ENCODE peak calls at places on chromosomes 2 and 18, in nine cellular contexts. K is HCT116, L is IMR-90, D is uterus, R is adrenal gland, Z is body of pancreas, J is GM12878, C is prostate gland, H is K562. M is an unnamed sample.

GRCh38 chr2:20064421-20064820 is 13.0 kb upstream of the LAPTM4A start:
- DNase-seq in H (no peak), J (no peak), D (no peak), C (no peak), R (no peak), Z (no peak), K (no peak), L (no peak), M (no peak)

GRCh38 chr18:54924948-54925347 is 34.3 kb downstream of the CCDC68 start:
- DNase-seq in Z (no peak), C (no peak), J (no peak), D (no peak), L (peak; percentile 51), K (no peak), H (no peak), R (no peak), M (no peak)

GRCh38 chr18:76451475-76452331 is 43.3 kb downstream of the ZNF516 start:
- DNase-seq in J (no peak), R (no peak), L (no peak), C (no peak), H (no peak), K (no peak), D (no peak), Z (no peak), M (peak; percentile 76)

GRCh38 chr2:164430166-164430783 is 191.0 kb downstream of the GRB14 start:
- DNase-seq in J (no peak), Z (peak; percentile 19), R (no peak), H (peak; percentile 10), C (no peak), L (peak; percentile 38), D (no peak), K (peak; percentile 23), M (no peak)

GRCh38 chr18:55241016-55241415 is 281.8 kb upstream of the CCDC68 start:
- DNase-seq in J (no peak), D (no peak), H (no peak), C (no peak), K (no peak), R (no peak), L (no peak), Z (no peak), M (no peak)

GRCh38 chr2:112688086-112688880 is 32.5 kb upstream of the NT5DC4 start:
- DNase-seq in J (no peak), D (no peak), K (no peak), L (no peak), Z (no peak), R (no peak), H (no peak), C (no peak), M (no peak)

GRCh38 chr2:224847961-224848850 is 132.0 kb upstream of the CCDC195 start:
- DNase-seq in H (no peak), J (no peak), L (peak; percentile 75), R (peak; percentile 73), Z (peak; percentile 27), C (peak; percentile 29), K (peak; percentile 60), D (no peak), M (peak; percentile 67)

GRCh38 chr2:1874101-1874865 is 130.0 kb upstream of the PXDN start:
- DNase-seq in K (no peak), Z (no peak), C (no peak), L (no peak), H (no peak), R (no peak), D (no peak), J (no peak), M (no peak)

GRCh38 chr18:63180333-63180732 is 139.2 kb downstream of the BCL2 start:
- DNase-seq in H (no peak), J (no peak), R (no peak), Z (no peak), D (no peak), K (no peak), C (no peak), L (no peak), M (no peak)

GRCh38 chr18:63177822-63178525 is 141.6 kb downstream of the BCL2 start:
- DNase-seq in H (no peak), L (no peak), D (peak; percentile 77), C (peak; percentile 73), J (no peak), R (no peak), Z (peak; percentile 20), K (no peak), M (no peak)

GRCh38 chr18:63179422-63179821 is 140.1 kb downstream of the BCL2 start:
- DNase-seq in J (no peak), Z (no peak), R (no peak), D (no peak), H (no peak), L (no peak), C (no peak), K (no peak), M (no peak)

GRCh38 chr18:63177259-63177658 is 142.3 kb downstream of the BCL2 start:
- DNase-seq in C (no peak), K (no peak), Z (no peak), L (no peak), H (no peak), J (no peak), D (no peak), R (no peak), M (no peak)

DNA sequence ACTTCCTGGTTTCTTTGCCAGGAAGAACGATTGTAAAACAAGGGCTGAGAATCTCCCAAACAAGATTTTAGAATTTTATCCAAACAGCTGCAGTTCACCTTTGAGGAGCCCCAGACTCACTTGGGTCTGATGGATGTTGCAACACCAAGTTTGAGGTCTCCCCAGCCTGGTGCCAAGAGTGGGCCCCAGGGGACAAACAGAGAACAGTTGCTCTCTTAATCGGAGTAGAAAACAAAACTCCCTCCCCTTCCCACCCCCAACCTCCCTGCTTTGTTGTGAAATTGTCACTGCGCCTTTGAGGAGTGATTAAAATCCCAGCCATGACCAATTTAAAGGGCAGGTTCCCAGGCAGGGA is 141.1 kb downstream of the BCL2 start:
- DNase-seq in R (no peak), C (peak; percentile 51), K (no peak), D (peak; percentile 90), J (no peak), L (no peak), H (no peak), Z (peak; percentile 38), M (peak; percentile 96)
- H3K4me3 ChIP-seq in R (no peak overlapping the region), C (peak overlapping the region; percentile 2), K (no peak overlapping the region), D (peak overlapping the region; percentile 19), J (no peak overlapping the region), L (no peak overlapping the region), H (no peak overlapping the region), Z (no peak overlapping the region), M (no peak overlapping the region)

DNA sequence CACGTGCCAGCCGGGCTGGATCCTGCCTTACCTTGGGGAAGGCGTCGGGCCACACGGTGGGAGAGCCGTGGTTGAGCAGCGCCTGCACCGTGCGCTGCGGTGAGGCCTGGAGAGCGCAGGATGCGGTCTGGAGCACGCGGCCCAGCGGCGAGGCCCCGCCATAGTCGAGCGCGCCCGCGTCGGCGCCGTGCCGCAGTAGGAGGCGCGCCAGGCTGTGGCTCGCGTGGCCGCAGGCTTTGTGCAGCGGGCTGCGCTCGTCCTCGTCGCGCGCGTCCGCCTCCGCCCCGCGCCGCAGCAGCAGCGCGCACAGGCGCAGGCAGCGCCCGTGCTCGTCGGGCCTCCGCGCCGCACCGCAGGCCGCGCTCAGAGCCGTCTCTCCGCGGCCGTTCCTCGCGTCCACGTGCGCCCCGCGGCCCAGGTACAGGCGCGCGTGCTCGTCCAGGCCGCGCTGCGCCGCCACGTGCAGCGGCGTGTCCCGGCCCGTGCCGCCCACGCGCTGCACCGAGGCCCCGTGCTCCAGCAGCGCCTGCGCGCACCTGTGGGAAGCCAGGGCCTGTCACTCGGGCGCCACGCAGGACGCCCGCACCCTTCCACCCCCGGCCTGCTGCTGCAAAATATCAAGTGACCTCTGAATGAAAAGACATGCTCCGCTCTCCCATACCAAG is 46.3 kb upstream of the GBX2 start:
- DNase-seq in R (no peak), K (no peak), H (no peak), J (no peak), L (no peak), C (no peak), D (no peak), Z (no peak), M (no peak)
- TF ChIP-seq POLR2A in R (no peak), K (no peak), H (no peak), J (no peak), L (no peak), C (no peak), D (no peak), Z (no peak), M (no peak)

DNA sequence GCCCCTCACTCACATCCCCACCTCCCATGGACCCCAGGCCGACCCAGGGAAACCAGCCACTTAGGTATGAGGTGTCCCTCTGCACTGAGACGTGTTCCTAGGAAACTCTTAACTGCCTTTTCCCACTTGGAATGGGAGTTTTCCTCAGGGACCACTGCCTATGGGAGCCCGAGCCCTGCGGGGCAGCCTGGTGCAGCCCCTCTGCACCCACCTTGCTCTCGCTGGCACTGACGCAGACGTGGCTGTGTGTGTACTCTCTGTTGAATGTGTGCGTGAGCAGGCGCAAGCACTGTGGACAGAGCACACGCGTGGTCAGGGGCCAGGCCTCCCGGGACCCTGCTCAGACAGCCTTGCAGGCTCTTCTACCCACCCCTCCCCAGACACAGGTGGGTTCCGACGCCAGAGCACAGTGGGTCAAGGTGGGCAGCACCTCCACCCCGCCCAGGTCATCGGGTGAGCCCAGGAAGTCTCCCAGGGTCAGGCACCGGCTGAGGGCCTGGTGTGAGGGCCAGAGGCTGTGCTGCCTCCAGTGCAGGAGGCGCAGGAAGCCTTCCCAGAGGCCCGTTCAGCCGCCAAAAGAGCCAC is 30.0 kb downstream of the AQP12A start:
- DNase-seq in K (no peak), L (no peak), H (no peak), D (no peak), J (no peak), Z (no peak), C (no peak), R (no peak), M (no peak)
- H3K4me3 ChIP-seq in K (no peak overlapping the region), L (no peak overlapping the region), H (no peak overlapping the region), D (no peak overlapping the region), J (no peak overlapping the region), Z (no peak overlapping the region), C (no peak overlapping the region), R (no peak overlapping the region), M (no peak overlapping the region)

GRCh38 chr2:232632904-232633412 is 446 bp upstream of the EFHD1 start:
- DNase-seq in J (no peak), R (peak; percentile 16), K (no peak), H (peak; percentile 16), D (peak; percentile 87), L (no peak), C (no peak), Z (peak; percentile 19), M (peak; percentile 91)

GRCh38 chr2:232635820-232636219 is 2.4 kb downstream of the EFHD1 start:
- DNase-seq in R (no peak), J (no peak), L (no peak), K (no peak), C (no peak), Z (no peak), D (no peak), H (no peak), M (no peak)

GRCh38 chr2:232634319-232635150 is 1.1 kb downstream of the EFHD1 start:
- DNase-seq in J (no peak), R (no peak), H (peak; percentile 11), K (no peak), L (no peak), C (no peak), Z (no peak), D (peak; percentile 41), M (no peak)

GRCh38 chr2:232632229-232632903 is 1.0 kb upstream of the EFHD1 start:
- DNase-seq in L (no peak), J (no peak), Z (no peak), H (peak; percentile 7), D (no peak), R (no peak), K (no peak), C (no peak), M (no peak)

DNA sequence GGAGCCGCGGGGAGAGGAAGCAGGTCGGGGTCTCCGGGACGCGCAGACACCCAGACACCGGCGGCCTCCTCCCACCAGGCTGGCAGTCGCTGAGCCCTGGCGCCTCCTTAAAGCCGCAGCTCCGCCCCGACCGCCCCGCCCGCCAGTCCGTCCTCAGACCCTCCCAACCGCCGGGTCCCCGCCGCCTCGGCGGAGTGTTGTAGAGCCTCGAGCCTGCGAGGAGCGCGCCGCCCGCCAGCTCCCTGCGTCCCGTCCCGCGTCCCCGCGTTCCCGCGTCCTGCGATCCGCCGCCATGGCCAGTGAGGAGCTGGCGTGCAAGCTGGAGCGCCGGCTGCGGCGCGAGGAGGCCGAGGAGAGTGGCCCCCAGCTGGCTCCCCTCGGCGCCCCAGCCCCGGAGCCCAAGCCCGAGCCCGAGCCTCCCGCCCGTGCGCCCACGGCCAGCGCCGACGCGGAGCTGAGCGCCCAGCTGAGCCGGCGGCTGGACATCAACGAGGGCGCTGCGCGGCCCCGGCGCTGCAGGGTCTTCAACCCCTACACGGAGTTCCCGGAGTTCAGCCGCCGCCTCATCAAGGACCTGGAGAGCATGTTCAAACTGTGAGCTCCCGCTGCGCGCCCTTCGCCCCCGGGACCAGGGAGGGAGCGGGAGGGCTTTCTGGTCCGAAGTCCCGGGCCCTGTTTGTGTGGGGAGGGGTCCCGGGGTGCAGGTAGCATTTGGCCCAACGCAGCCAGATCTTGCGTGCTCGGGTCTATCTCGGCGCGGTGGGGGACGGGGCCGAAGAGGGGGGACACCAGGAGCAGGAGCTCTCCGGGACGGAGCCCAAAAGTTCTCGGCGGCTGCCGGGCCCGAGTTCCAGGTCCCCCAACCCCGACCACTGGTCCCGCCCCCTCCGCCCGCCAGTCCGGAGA is at the start of gene EFHD1:
- DNase-seq in K (no peak), D (peak; percentile 87), Z (peak; percentile 66), R (peak; percentile 45), J (no peak), H (peak; percentile 72), L (peak; percentile 34), C (peak; percentile 75), M (peak; percentile 97)
- TF ChIP-seq POLR2A in K (no peak), D (peak; percentile 77), Z (no peak), R (no peak), J (peak; percentile 44), H (no peak), L (no peak), C (peak; percentile 51), M (no peak)